ENCODE peak calls at places on chromosomes 16 and 17, in seven cellular contexts. W is H1, O is GM12891, Y is SK-N-SH, Z is K562, I is GM12878, X is HepG2. L is an unnamed sample.
A peak's percentile ranks its signal among the peaks of the same experiment; 100 is the strongest.

GRCh38 chr16:56608876-56609462 is 585 bp downstream of the MT2A start:
- DNase-seq in O (no peak), I (no peak), Y (peak; percentile 43), Z (peak; percentile 29), X (no peak), W (no peak), L (no peak)

GRCh38 chr16:85056211-85056748 is 28.7 kb downstream of the KIAA0513 start:
- DNase-seq in Z (peak; percentile 48), W (no peak), Y (peak; percentile 46), I (no peak), X (peak; percentile 27), O (no peak), L (no peak)

GRCh38 chr17:61353211-61353610 is 46.4 kb upstream of the TBX2 start:
- DNase-seq in O (no peak), Y (no peak), W (no peak), X (no peak), Z (no peak), I (no peak), L (no peak)

GRCh38 chr16:61237804-61238485 is 798.3 kb downstream of the CDH8 start:
- DNase-seq in W (no peak), O (no peak), Y (no peak), I (no peak), Z (no peak), X (no peak), L (no peak)

GRCh38 chr16:64962786-64963185 is 159.1 kb downstream of the CDH11 start:
- DNase-seq in W (no peak), X (no peak), O (no peak), Z (no peak), Y (no peak), I (no peak), L (no peak)

GRCh38 chr16:84277244-84277823 is 17.3 kb upstream of the WFDC1 start:
- DNase-seq in X (peak; percentile 51), Z (peak; percentile 81), Y (peak; percentile 79), O (peak; percentile 40), W (peak; percentile 90), I (no peak), L (peak; percentile 33)

GRCh38 chr17:34579979-34580684 is 750 bp downstream of the TMEM132E start:
- DNase-seq in W (peak; percentile 67), X (no peak), O (peak; percentile 37), I (no peak), Y (peak; percentile 83), Z (no peak), L (no peak)

GRCh38 chr16:71893888-71894228 is 1.5 kb upstream of the IST1 start:
- DNase-seq in Y (no peak), O (no peak), X (no peak), W (no peak), I (no peak), Z (no peak), L (no peak)

GRCh38 chr17:72219136-72219823 is 98.5 kb downstream of the SOX9 start:
- DNase-seq in Z (no peak), O (no peak), I (no peak), Y (peak; percentile 67), X (no peak), W (peak; percentile 61), L (no peak)

GRCh38 chr17:65449495-65449894 is 112.0 kb downstream of the AXIN2 start:
- DNase-seq in W (no peak), O (no peak), I (no peak), X (no peak), Y (no peak), Z (no peak), L (no peak)

GRCh38 chr16:4184038-4184702 is 57.7 kb downstream of the SRL start:
- DNase-seq in X (no peak), Z (peak; percentile 27), O (no peak), Y (peak; percentile 57), I (no peak), W (peak; percentile 62), L (no peak)

GRCh38 chr17:1511756-1512321 is 4.6 kb downstream of the INPP5K start:
- DNase-seq in W (no peak), I (no peak), Y (no peak), Z (peak; percentile 26), O (no peak), X (no peak), L (no peak)

GRCh38 chr17:29169806-29170591 is 10.2 kb downstream of the MYO18A start:
- DNase-seq in Y (no peak), W (no peak), X (no peak), I (no peak), O (no peak), Z (no peak), L (no peak)

GRCh38 chr17:38628441-38628840 is 22.7 kb upstream of the SRCIN1 start:
- DNase-seq in O (no peak), I (no peak), X (peak; percentile 89), W (no peak), Y (peak; percentile 58), Z (peak; percentile 76), L (no peak)

GRCh38 chr16:67151431-67152097 is 766 bp upstream of the B3GNT9 start:
- DNase-seq in Z (no peak), Y (no peak), O (no peak), W (no peak), X (no peak), I (no peak), L (no peak)

GRCh38 chr17:9402590-9403199 is 172.9 kb downstream of the STX8 start:
- DNase-seq in W (peak; percentile 76), Z (no peak), O (no peak), Y (peak; percentile 37), I (no peak), X (peak; percentile 45), L (no peak)

GRCh38 chr17:49277638-49278037 is 47.1 kb upstream of the PHOSPHO1 start:
- DNase-seq in O (no peak), W (no peak), Y (no peak), X (no peak), I (no peak), Z (no peak), L (no peak)

GRCh38 chr16:58024673-58025350 is 742 bp upstream of the MMP15 start:
- DNase-seq in X (peak; percentile 92), W (peak; percentile 73), O (no peak), Z (peak; percentile 75), I (no peak), Y (peak; percentile 49), L (no peak)

GRCh38 chr16:21950782-21951521 is 2.2 kb upstream of the UQCRC2 start:
- DNase-seq in W (no peak), Y (peak; percentile 34), X (peak; percentile 54), Z (peak; percentile 48), I (no peak), O (no peak), L (no peak)

GRCh38 chr17:40110026-40110425 is 9.6 kb upstream of the NR1D1 start:
- DNase-seq in W (no peak), Y (no peak), I (no peak), X (no peak), O (no peak), Z (no peak), L (no peak)
- TF ChIP-seq TAF1 in W (no peak), Y (no peak), I (no peak), X (no peak), O (no peak), Z (no peak), L (no peak)

DNA sequence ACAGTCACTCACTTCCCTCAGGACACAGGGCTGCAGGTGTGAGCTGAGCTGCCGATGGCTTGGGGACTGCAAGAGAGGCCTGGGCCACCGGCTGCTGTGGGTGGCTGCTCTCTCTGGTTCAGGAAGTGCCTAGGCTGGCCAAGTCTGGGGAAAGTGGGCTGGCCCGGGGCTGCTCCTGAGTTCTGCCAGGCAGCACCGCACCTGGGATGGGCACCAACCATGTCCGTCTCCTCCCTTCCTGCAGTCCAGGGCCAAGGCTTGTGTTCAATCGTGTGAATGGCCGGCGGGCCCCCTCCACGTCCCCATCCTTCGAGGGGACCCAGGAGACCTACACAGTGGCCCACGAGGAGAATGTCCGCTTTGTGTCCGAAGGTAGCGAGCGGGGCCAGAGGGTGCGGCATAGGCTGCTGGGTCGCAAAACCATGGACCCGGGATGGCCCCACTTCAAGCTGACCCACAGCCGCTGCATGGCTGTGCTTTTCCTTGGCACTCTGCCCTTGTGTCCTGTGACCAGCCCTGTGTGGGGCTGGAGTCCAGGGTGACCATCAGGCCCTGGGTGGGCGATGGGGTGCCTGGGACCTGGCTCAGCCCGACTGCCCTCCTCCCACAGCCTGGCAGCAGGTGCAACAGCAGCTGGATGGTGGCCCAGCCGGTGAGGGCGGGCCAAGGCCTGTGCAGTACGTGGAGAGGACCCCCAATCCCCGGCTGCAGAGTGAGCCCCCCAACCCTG is 1.8 kb upstream of the WDR90 start:
- DNase-seq in X (no peak), I (no peak), Z (no peak), O (no peak), Y (no peak), W (no peak), L (no peak)
- TF ChIP-seq POLR2AphosphoS5 in X (no peak), I (no peak), Z (no peak), O (peak; percentile 13), Y (no peak), W (no peak), L (no peak)

GRCh38 chr17:68437979-68438877 is 19.1 kb downstream of the WIPI1 start:
- DNase-seq in I (no peak), Y (no peak), Z (peak; percentile 28), O (no peak), W (no peak), X (peak; percentile 80), L (peak; percentile 34)
- TF ChIP-seq TAF1 in I (peak; percentile 39), Y (no peak), Z (peak; percentile 48), O (peak; percentile 18), W (no peak), X (no peak), L (peak; percentile 44)

DNA sequence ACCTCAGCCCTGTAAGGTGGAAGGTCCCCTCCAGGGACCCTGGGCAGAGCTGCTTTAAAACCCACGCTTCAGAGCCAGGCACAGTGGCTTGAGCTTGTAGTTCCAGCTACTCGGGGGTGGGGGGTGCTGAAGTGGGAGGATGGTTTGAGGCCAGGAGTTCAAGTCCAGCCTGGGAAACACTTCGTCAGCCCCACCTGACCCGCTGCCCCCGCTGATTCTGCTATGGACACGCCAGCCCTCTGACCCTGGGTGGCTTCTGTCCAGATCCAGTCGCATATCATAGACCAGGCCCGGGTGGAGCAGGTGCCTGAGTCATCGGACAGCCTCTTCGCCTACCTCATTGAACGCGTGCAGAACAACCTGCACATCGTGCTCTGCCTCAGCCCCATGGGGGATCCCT is 35.2 kb upstream of the KDM6B start:
- DNase-seq in W (no peak), X (no peak), O (no peak), Z (no peak), I (no peak), Y (no peak), L (no peak)
- TF ChIP-seq POLR2AphosphoS5 in W (no peak), X (no peak), O (no peak), Z (no peak), I (no peak), Y (no peak), L (no peak)

DNA sequence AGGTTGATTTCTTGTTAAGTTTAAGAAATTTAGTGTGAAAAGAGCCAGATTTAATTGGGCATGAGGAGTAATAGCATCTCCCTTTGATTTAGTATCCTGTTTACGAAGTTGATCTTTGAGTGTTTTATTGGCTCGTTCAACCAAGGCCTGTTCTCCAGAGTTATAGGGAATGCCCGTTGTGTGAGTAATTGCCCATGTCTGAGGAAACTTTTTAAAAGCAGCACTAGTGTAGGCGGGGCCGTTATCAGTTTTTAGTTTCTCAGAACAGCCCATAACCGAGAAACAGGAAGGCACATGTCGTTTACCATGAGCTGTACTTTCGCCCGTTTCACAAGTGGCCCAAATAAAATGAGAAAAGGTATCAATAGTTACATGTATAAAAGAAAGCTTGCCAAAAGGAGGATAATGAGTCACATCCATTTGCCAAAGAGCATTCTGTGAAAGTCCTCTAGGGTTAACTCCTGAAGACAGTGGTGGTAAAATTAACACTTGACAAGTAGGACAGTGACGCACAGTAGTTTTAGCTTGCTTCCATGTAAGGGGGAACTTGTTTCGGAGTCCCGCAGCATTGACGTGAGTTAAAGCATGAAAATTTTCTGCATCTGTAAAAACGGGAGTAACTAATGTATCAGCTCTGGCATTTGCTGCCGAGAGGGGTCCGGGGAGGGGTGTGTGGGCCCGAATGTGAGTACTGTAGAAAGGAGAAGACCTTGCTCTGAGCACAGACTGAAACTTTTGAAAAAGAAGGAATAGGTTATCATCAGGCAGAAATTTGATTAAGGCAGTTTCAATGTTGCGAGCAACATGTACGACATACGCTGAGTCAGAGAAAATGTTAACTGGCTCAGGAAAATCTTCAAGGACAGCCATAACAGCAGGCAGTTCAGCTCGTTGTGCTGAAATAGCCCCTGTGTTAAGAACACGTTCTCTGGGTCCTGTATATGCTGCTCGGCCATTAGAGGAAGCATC is 18.5 kb upstream of the KCTD5 start:
- DNase-seq in X (no peak), O (no peak), W (no peak), I (no peak), Y (no peak), Z (no peak), L (no peak)
- TF ChIP-seq TAF1 in X (no peak), O (no peak), W (no peak), I (no peak), Y (no peak), Z (no peak), L (no peak)

L was measured in GM12892.